ENCODE peak calls at places on chromosome 19, in eight cellular contexts. P is right lobe of liver, C is fibroblast of the aortic adventitia, D is GM12864, B is endothelial cell of umbilical vein, F is PC-3, J is tibial artery, X is sigmoid colon. S is an unnamed sample.

GRCh38 chr19:5436101-5436947 is 18.9 kb upstream of the ZNRF4 start:
- DNase-seq in P (no peak), C (peak), D (no peak), B (no peak), F (peak), J (no peak), X (no peak), S (peak)

GRCh38 chr19:33377586-33378475 is 4.3 kb downstream of the CEBPG start:
- DNase-seq in P (no peak), C (peak), D (no peak), B (peak), F (no peak), J (no peak), X (peak), S (peak)

GRCh38 chr19:18373892-18374629 is 11.9 kb upstream of the GDF15 start:
- DNase-seq in P (peak), C (peak), D (peak), B (peak), F (peak), J (peak), X (peak), S (peak)

GRCh38 chr19:28039677-28040381 is 1173.1 kb downstream of the UQCRFS1 start:
- DNase-seq in P (no peak), C (no peak), D (no peak), B (no peak), F (no peak), J (no peak), X (no peak), S (no peak)

GRCh38 chr19:6108721-6109633 is 1.3 kb downstream of the RFX2 start:
- DNase-seq in P (no peak), C (peak), D (no peak), B (peak), F (peak), J (peak), X (peak), S (peak)

GRCh38 chr19:38047048-38047435 is 140.0 kb downstream of the SIPA1L3 start:
- DNase-seq in P (no peak), C (no peak), D (no peak), B (no peak), F (no peak), J (no peak), X (no peak), S (no peak)

GRCh38 chr19:47819841-47820244 is 1.9 kb upstream of the CRX start:
- DNase-seq in P (no peak), C (no peak), D (no peak), B (no peak), F (no peak), J (no peak), X (no peak), S (no peak)

GRCh38 chr19:22030680-22031079 is 19.9 kb upstream of the ZNF208 start:
- DNase-seq in P (no peak), C (no peak), D (no peak), B (no peak), F (peak), J (no peak), X (no peak), S (no peak)

GRCh38 chr19:3358919-3359849 is 7.2 kb upstream of the NFIC start:
- DNase-seq in P (peak), C (no peak), D (no peak), B (no peak), F (peak), J (peak), X (peak), S (peak)

GRCh38 chr19:406121-406711 is 2.7 kb downstream of the C2CD4C start:
- DNase-seq in P (peak), C (no peak), D (no peak), B (no peak), F (no peak), J (no peak), X (no peak), S (no peak)

GRCh38 chr19:24033962-24034342 is 53.0 kb upstream of the ZNF254 start:
- DNase-seq in P (peak), C (peak), D (no peak), B (peak), F (peak), J (peak), X (peak), S (peak)

GRCh38 chr19:33759356-33759755 is 37.3 kb upstream of the KCTD15 start:
- DNase-seq in P (no peak), C (no peak), D (no peak), B (no peak), F (no peak), J (no peak), X (no peak), S (no peak)

GRCh38 chr19:34365463-34366401 is 736 bp downstream of the GPI start:
- DNase-seq in P (peak), C (peak), D (no peak), B (peak), F (peak), J (peak), X (peak), S (peak)

GRCh38 chr19:13079542-13079986 is 23.1 kb downstream of the LYL1 start:
- DNase-seq in P (no peak), C (peak), D (no peak), B (peak), F (no peak), J (no peak), X (peak), S (peak)

GRCh38 chr19:23917856-23918255 is 3.2 kb downstream of the ZNF726 start:
- DNase-seq in P (no peak), C (no peak), D (no peak), B (no peak), F (no peak), J (no peak), X (no peak), S (no peak)

GRCh38 chr19:55345818-55346724 is 6.4 kb downstream of the KMT5C start:
- DNase-seq in P (no peak), C (peak), D (no peak), B (no peak), F (no peak), J (no peak), X (no peak), S (no peak)

GRCh38 chr19:55508120-55508519 is 19.9 kb downstream of the SSC5D start:
- DNase-seq in P (no peak), C (no peak), D (no peak), B (no peak), F (no peak), J (no peak), X (no peak), S (no peak)

GRCh38 chr19:18562086-18562485 is 4.4 kb downstream of the KXD1 start:
- DNase-seq in P (no peak), C (peak), D (no peak), B (peak), F (no peak), J (peak), X (no peak), S (peak)

GRCh38 chr19:51129716-51130115 is 5.0 kb downstream of the SIGLEC9 start:
- DNase-seq in P (no peak), C (no peak), D (no peak), B (no peak), F (no peak), J (no peak), X (peak), S (no peak)

GRCh38 chr19:17041994-17042393 is 15.4 kb upstream of the CPAMD8 start:
- DNase-seq in P (no peak), C (peak), D (no peak), B (peak), F (no peak), J (no peak), X (no peak), S (peak)

GRCh38 chr19:2775556-2776430 is 7.3 kb downstream of the SGTA start:
- DNase-seq in P (peak), C (no peak), D (no peak), B (peak), F (no peak), J (peak), X (no peak), S (peak)

GRCh38 chr19:32063601-32064000 is 281.8 kb upstream of the ZNF507 start:
- DNase-seq in P (no peak), C (no peak), D (no peak), B (no peak), F (no peak), J (no peak), X (no peak), S (no peak)

GRCh38 chr19:2751438-2751830 is 11.6 kb upstream of the SLC39A3 start:
- DNase-seq in P (no peak), C (no peak), D (no peak), B (no peak), F (no peak), J (no peak), X (no peak), S (no peak)

GRCh38 chr19:17049711-17050280 is 23.2 kb upstream of the CPAMD8 start:
- DNase-seq in P (no peak), C (peak), D (no peak), B (peak), F (peak), J (no peak), X (no peak), S (peak)

GRCh38 chr19:17790059-17790780 is 4.7 kb upstream of the B3GNT3 start:
- DNase-seq in P (no peak), C (no peak), D (no peak), B (no peak), F (peak), J (no peak), X (no peak), S (no peak)

GRCh38 chr19:34461375-34462100 is 20.0 kb upstream of the WTIP start:
- DNase-seq in P (no peak), C (peak), D (no peak), B (no peak), F (no peak), J (peak), X (no peak), S (peak)

GRCh38 chr19:11722414-11722813 is 16.3 kb downstream of the ZNF823 start:
- DNase-seq in P (no peak), C (no peak), D (no peak), B (no peak), F (no peak), J (no peak), X (no peak), S (no peak)

GRCh38 chr19:1073063-1073955 is 6.3 kb downstream of the ARHGAP45 start:
- DNase-seq in P (peak), C (no peak), D (no peak), B (no peak), F (no peak), J (no peak), X (no peak), S (no peak)

DNA sequence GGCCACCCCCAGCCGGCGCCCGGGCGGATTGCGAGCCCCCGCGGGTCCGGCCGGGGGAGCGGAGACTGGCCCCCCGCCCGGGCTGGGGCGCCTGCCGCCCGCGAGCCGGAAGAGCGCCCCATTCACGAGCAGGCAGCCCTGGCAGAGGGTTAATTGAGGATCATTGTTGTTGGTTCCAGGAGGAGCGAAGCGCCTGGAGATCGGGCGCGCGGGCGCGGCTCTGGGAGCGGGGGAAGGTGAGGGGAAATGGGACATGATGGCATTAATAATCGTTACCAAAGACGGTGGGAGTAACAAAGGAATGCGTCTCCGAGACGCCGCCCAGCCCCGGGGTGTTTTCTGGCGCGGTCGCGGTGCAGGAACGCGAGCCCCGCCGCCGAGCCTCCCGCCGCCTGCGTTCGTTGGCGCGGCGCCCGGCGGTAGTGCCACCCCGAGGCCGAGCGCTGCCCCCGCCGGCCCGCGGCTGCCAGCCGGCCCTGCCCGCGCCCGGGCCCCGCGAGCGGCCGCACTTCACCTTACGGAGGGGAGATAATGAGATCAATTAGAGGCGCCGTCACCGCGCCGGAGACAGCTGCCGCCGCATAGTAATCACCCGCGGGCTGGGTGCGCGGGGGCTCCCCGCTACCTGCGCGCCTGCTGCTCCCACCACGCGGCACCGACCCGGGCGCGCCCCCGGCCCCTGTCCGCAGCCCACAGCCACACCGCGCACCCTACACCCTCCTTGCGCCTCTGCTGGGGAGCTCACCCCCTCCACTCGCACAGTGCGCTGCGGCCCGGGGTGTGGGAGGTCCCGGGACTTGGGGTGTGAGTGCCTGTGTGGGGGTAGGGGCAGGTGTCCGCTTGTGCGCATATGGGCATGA is 2.8 kb downstream of the ZNF536 start:
- DNase-seq in P (no peak), C (no peak), D (no peak), B (no peak), F (no peak), J (no peak), X (no peak), S (no peak)
- H3K4me3 ChIP-seq in P (no peak), C (no peak), D (no peak), B (no peak), F (no peak), J (no peak), X (peak), S (peak)

DNA sequence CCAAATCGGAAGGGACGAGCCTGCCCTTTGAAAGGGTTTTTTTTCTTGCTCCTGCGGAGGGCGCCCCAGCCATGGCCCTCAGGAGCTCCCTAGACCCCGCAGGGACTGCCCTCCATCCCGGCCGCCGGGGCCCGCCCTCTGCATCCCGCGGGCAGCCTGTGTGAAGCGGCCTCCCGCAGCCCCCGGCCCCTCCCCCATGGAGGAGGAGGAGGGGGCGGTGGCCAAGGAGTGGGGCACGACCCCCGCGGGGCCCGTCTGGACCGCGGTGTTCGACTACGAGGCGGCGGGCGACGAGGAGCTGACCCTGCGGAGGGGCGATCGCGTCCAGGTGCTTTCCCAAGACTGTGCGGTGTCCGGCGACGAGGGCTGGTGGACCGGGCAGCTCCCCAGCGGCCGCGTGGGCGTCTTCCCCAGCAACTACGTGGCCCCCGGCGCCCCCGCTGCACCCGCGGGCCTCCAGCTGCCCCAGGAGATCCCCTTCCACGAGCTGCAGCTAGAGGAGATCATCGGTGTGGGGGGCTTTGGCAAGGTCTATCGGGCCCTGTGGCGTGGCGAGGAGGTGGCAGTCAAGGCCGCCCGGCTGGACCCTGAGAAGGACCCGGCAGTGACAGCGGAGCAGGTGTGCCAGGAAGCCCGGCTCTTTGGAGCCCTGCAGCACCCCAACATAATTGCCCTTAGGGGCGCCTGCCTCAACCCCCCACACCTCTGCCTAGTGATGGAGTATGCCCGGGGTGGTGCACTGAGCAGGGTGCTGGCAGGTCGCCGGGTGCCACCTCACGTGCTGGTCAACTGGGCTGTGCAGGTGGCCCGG is 815 bp downstream of the MAP3K10 start:
- DNase-seq in P (no peak), C (peak), D (no peak), B (peak), F (peak), J (no peak), X (peak), S (peak)
- TF ChIP-seq CTCF in P (no peak), C (no peak), D (no peak), B (no peak), F (no peak), J (no peak), X (no peak), S (no peak)

GRCh38 chr19:14514215-14514871 is 3.9 kb downstream of the DNAJB1 start:
- DNase-seq in P (no peak), C (no peak), D (no peak), B (no peak), F (no peak), J (no peak), X (no peak), S (no peak)
- H3K4me3 ChIP-seq in P (peak), C (peak), D (no peak), B (no peak), F (no peak), J (no peak), X (no peak), S (no peak)

GRCh38 chr19:7635670-7636069 is 1.2 kb upstream of the STXBP2 start:
- DNase-seq in P (no peak), C (no peak), D (no peak), B (no peak), F (no peak), J (no peak), X (no peak), S (no peak)

GRCh38 chr19:7636317-7636690 is 606 bp upstream of the STXBP2 start:
- DNase-seq in P (peak), C (no peak), D (no peak), B (no peak), F (no peak), J (no peak), X (no peak), S (no peak)

GRCh38 chr19:7637374-7638256 is 705 bp downstream of the STXBP2 start:
- DNase-seq in P (peak), C (no peak), D (no peak), B (peak), F (peak), J (no peak), X (no peak), S (no peak)

GRCh38 chr19:7638802-7639465 is 2.0 kb downstream of the STXBP2 start:
- DNase-seq in P (no peak), C (no peak), D (no peak), B (no peak), F (no peak), J (no peak), X (no peak), S (no peak)

GRCh38 chr19:7636691-7637373 is at the start of gene STXBP2:
- DNase-seq in P (peak), C (no peak), D (peak), B (peak), F (peak), J (peak), X (no peak), S (no peak)
- TF ChIP-seq CTCF in P (no peak), C (no peak), D (peak), B (no peak), F (no peak), J (no peak), X (no peak), S (no peak)

GRCh38 chr19:45791744-45792481 is 732 bp downstream of the DMWD start:
- DNase-seq in P (no peak), C (no peak), D (no peak), B (no peak), F (no peak), J (no peak), X (no peak), S (no peak)

GRCh38 chr19:45789035-45789786 is 3.4 kb downstream of the DMWD start:
- DNase-seq in P (no peak), C (no peak), D (no peak), B (no peak), F (no peak), J (no peak), X (no peak), S (no peak)

GRCh38 chr19:45793178-45793564 is 526 bp upstream of the DMWD start:
- DNase-seq in P (no peak), C (no peak), D (no peak), B (no peak), F (no peak), J (no peak), X (no peak), S (no peak)

GRCh38 chr19:45792482-45793177 is at the start of gene DMWD:
- DNase-seq in P (peak), C (peak), D (peak), B (peak), F (peak), J (peak), X (peak), S (peak)

DNA sequence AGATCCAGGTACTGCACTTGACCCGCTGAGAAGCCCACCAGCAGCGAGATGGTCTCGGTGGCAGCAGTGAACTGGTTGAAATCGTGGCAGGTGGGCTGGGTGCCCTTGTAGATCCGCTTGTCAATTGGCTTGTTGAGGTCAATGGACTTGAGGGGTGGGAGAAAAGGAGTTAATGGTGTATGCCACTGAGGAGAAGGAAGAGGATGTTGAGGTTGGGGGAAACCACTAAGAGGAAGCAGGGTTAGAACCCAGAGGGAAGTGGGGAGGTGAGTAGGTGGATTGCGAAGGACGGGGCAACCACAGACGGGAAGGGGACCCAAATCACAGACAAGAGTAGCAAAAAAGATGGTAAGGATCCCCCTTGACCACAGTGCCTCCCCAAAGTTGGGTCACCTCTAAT is 1.7 kb downstream of the DMWD start:
- DNase-seq in P (no peak), C (no peak), D (no peak), B (no peak), F (no peak), J (no peak), X (no peak), S (no peak)
- H3K4me3 ChIP-seq in P (no peak), C (peak), D (peak), B (no peak), F (peak), J (peak), X (no peak), S (peak)

GRCh38 chr19:46022431-46023310 is at the start of gene PGLYRP1:
- DNase-seq in P (peak), C (no peak), D (no peak), B (no peak), F (no peak), J (no peak), X (peak), S (no peak)

GRCh38 chr19:46023311-46023779 is 492 bp upstream of the PGLYRP1 start:
- DNase-seq in P (no peak), C (no peak), D (no peak), B (no peak), F (no peak), J (no peak), X (peak), S (no peak)

GRCh38 chr19:46020819-46021125 is 2.1 kb downstream of the PGLYRP1 start:
- DNase-seq in P (no peak), C (no peak), D (no peak), B (no peak), F (no peak), J (no peak), X (no peak), S (no peak)

GRCh38 chr19:46022061-46022430 is 807 bp downstream of the PGLYRP1 start:
- DNase-seq in P (peak), C (no peak), D (no peak), B (no peak), F (no peak), J (no peak), X (no peak), S (no peak)

DNA sequence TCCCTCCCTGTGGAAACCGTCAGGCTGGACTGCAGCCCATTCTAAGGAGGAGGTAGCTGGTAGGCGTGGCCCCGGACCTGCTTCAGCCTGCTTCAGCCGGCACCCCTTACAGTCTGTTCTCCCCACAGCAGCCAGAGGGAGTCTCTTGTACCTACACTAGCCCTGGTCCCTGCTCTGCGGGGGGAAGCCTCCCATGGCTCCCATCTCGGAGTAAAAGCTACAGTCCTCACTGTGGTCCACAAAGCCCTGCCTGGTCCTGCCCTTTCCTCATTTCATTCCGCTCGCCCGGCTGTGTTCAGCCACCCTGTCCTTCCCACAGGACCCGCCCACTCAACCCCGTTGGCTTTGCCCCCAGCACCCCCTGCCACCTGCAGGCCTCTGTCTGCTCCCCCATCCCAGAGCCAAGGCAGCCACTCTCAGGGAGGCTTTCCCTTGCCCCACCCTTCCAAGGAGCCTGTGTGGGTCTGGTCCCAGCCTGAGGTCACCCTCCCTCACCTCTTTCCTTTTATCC is 1.3 kb downstream of the PGLYRP1 start:
- DNase-seq in P (peak), C (no peak), D (no peak), B (no peak), F (no peak), J (no peak), X (peak), S (no peak)
- TF ChIP-seq CTCF in P (no peak), C (no peak), D (no peak), B (no peak), F (no peak), J (no peak), X (no peak), S (no peak)

S was measured in AG10803.